ENCODE peak calls at places on chromosomes 4 and X, in five cellular contexts. E is CD4-positive, alpha-beta T cell; R is substantia nigra; D is MM.1S; B is tibial nerve. Y is an unnamed sample.

GRCh38 chr4:16269742-16270522 is 43.7 kb upstream of the TAPT1 start:
- DNase-seq in E (no peak), R (no peak), D (no peak), B (no peak), Y (no peak)

GRCh38 chrX:46294234-46294633 is 251.0 kb downstream of the ZNF674 start:
- DNase-seq in E (no peak), R (no peak), D (no peak), B (no peak), Y (no peak)

GRCh38 chr4:80202784-80203553 is 5.7 kb downstream of the PRDM8 start:
- DNase-seq in E (peak; percentile 52), R (no peak), D (peak; percentile 52), B (no peak), Y (no peak)

GRCh38 chr4:117429061-117429460 is 343.7 kb upstream of the TRAM1L1 start:
- DNase-seq in E (no peak), R (no peak), D (no peak), B (no peak), Y (no peak)

GRCh38 chrX:13147758-13148157 is 103.3 kb upstream of the FAM9C start:
- DNase-seq in E (no peak), R (no peak), D (no peak), B (no peak), Y (no peak)

GRCh38 chr4:16677545-16677944 is 220.9 kb downstream of the LDB2 start:
- DNase-seq in E (no peak), R (no peak), D (no peak), B (no peak), Y (no peak)

GRCh38 chr4:106238819-106239420 is 77.1 kb downstream of the TBCK start:
- DNase-seq in E (no peak), R (no peak), D (peak; percentile 41), B (no peak), Y (no peak)

GRCh38 chr4:78565971-78566372 is 14.4 kb downstream of the ANXA3 start:
- DNase-seq in E (no peak), R (no peak), D (no peak), B (no peak), Y (no peak)

GRCh38 chr4:184755278-184755677 is 21.4 kb upstream of the CENPU start:
- DNase-seq in E (no peak), R (no peak), D (no peak), B (no peak), Y (no peak)

GRCh38 chr4:94595880-94596483 is 144.2 kb downstream of the PDLIM5 start:
- DNase-seq in E (no peak), R (no peak), D (peak; percentile 56), B (no peak), Y (no peak)

GRCh38 chr4:137611998-137612700 is 79.9 kb upstream of the PCDH18 start:
- DNase-seq in E (no peak), R (no peak), D (no peak), B (no peak), Y (no peak)

GRCh38 chr4:164924670-164925238 is 47.8 kb downstream of the APELA start:
- DNase-seq in E (no peak), R (no peak), D (no peak), B (no peak), Y (no peak)

GRCh38 chrX:23764585-23764984 is 18.4 kb upstream of the SAT1 start:
- DNase-seq in E (no peak), R (no peak), D (no peak), B (no peak), Y (no peak)

GRCh38 chrX:114581528-114582263 is 2.2 kb upstream of the HTR2C start:
- DNase-seq in E (no peak), R (no peak), D (no peak), B (no peak), Y (no peak)

GRCh38 chr4:152277333-152277732 is 258.6 kb downstream of the FBXW7 start:
- DNase-seq in E (no peak), R (no peak), D (no peak), B (no peak), Y (no peak)

GRCh38 chr4:138140879-138141278 is 101.3 kb downstream of the SLC7A11 start:
- DNase-seq in E (no peak), R (no peak), D (no peak), B (no peak), Y (no peak)

GRCh38 chr4:38466401-38466800 is 197.6 kb upstream of the KLF3 start:
- DNase-seq in E (no peak), R (no peak), D (no peak), B (no peak), Y (no peak)

GRCh38 chr4:7753931-7754465 is 185.7 kb downstream of the AFAP1 start:
- DNase-seq in E (no peak), R (no peak), D (peak; percentile 37), B (no peak), Y (no peak)

GRCh38 chr4:76687730-76688441 is 210.1 kb downstream of the SOWAHB start:
- DNase-seq in E (no peak), R (no peak), D (peak; percentile 60), B (no peak), Y (no peak)

GRCh38 chr4:79574741-79575451 is 166.9 kb upstream of the GK2 start:
- DNase-seq in E (no peak), R (no peak), D (no peak), B (no peak), Y (no peak)

GRCh38 chrX:13685126-13685763 is 3.7 kb upstream of the RAB9A start:
- DNase-seq in E (no peak), R (no peak), D (no peak), B (no peak), Y (no peak)

Y was measured in cardiac septum.